ENCODE peak calls at places on chromosomes 7 and 10, in four cellular contexts. W is HepG2, I is SK-N-SH, V is HCT116. T is an unnamed sample.

GRCh38 chr7:82323806-82324205 is 119.8 kb downstream of the CACNA2D1 start:
- DNase-seq in I (no peak), W (no peak), V (no peak), T (no peak)

GRCh38 chr7:94284120-94284519 is 110.6 kb upstream of the COL1A2 start:
- DNase-seq in I (no peak), V (no peak), W (no peak), T (no peak)

GRCh38 chr10:49734676-49735075 is 27.4 kb downstream of the OGDHL start:
- DNase-seq in V (no peak), W (no peak), I (no peak), T (no peak)

GRCh38 chr7:128026551-128026950 is 4.7 kb downstream of the LRRC4 start:
- DNase-seq in W (no peak), V (no peak), I (peak; percentile 67), T (no peak)

GRCh38 chr10:95208702-95209391 is 14.8 kb downstream of the ACSM6 start:
- DNase-seq in V (peak; percentile 8), I (peak; percentile 37), W (no peak), T (peak; percentile 9)

GRCh38 chr10:80535671-80536360 is 1.9 kb upstream of the SH2D4B start:
- DNase-seq in V (peak; percentile 48), I (no peak), W (no peak), T (peak; percentile 93)

GRCh38 chr7:137717811-137718271 is 128.9 kb downstream of the DGKI start:
- DNase-seq in V (no peak), W (no peak), I (no peak), T (no peak)

GRCh38 chr7:121741896-121742295 is 131.1 kb upstream of the PTPRZ1 start:
- DNase-seq in I (no peak), W (no peak), V (no peak), T (no peak)

GRCh38 chr7:44727346-44728262 is 21.0 kb upstream of the ZMIZ2 start:
- DNase-seq in W (no peak), V (no peak), I (no peak), T (no peak)

GRCh38 chr7:83468251-83468739 is 180.6 kb downstream of the SEMA3E start:
- DNase-seq in I (peak; percentile 19), W (peak; percentile 26), V (peak; percentile 89), T (peak; percentile 20)

GRCh38 chr10:53314856-53315255 is 542.3 kb upstream of the MBL2 start:
- DNase-seq in I (no peak), W (no peak), V (no peak), T (no peak)

DNA sequence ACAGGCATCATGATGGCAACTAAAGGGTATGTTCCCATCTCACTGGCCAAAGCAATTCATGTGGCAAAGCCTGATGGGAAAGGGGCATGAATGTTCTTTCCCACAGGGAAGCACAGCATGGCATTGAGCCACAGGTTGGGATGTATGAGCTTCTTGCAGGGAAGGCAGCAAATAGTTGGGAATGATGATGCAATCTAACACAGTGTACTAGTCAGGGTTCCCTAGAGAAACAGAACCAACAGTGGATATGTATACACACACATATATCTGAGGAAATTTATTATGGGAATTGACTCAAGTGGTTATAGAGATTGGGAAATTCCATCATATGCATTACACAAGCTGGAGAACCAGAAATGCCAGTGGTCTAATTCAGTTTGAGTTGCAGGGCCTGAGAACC is 253.6 kb upstream of the NPVF start:
- DNase-seq in I (no peak), W (no peak), V (no peak), T (no peak)
- TF ChIP-seq ELF1 in I (no peak), W (no peak), V (no peak), T (no peak)

GRCh38 chr10:89702121-89702480 is 711 bp downstream of the KIF20B start:
- DNase-seq in V (no peak), W (peak; percentile 11), I (peak; percentile 11), T (peak; percentile 9)
- TF ChIP-seq ELF1 in V (no peak), W (no peak), I (no peak), T (no peak)

GRCh38 chr7:24932815-24933214 is 47.2 kb downstream of the OSBPL3 start:
- DNase-seq in I (no peak), W (no peak), V (no peak), T (no peak)
- TF ChIP-seq ELF1 in I (no peak), W (no peak), V (no peak), T (no peak)

DNA sequence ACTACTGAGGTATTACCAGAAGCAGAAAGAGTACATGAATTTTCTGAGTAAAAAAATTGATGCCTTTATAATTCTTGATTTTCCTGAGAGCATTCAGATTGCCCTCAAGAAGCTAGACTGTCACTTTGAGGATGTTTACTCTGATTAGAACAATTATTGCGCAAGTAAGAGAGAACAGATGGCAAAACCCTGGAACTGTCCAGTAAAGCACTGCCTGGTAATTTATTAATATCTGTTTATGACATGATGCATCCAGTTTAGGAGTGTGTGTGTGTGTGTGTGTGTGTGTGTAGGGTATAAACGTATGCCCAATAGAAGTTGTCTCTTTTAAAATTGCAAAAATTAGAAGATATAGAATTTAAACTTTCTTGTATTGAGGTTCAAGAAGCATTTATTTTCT is 379.7 kb downstream of the PHTF2 start:
- DNase-seq in V (no peak), I (no peak), W (no peak), T (no peak)
- TF ChIP-seq ELF1 in V (no peak), I (no peak), W (no peak), T (no peak)

DNA sequence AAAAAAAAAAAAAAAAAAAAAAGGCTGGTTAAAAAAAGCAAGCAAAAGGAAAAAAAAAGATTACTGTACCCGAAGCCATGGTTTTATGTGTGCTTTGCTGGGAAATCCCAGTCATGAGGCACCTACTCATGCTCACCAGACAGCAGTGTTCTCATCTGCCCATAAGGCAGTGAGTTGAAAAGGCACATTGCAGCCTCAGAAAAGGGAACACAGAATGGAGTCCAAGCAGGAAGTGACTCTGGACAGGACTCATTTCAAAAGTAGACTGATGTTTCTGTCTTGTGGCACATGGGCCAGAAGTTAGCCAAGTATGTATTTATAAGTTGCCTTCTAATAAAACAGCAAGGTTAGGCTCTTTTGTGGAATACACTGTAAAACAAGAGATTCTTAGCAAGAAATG is 40.2 kb downstream of the PDSS1 start:
- DNase-seq in I (no peak), W (no peak), V (no peak), T (no peak)
- TF ChIP-seq ELF1 in I (no peak), W (no peak), V (no peak), T (no peak)